ENCODE peak calls at places on chromosomes 7 and 10, in eight cellular contexts. N is HS-5; P is hypothalamus; L is iPS-NIHi11; Q is stimulated activated CD4-positive, alpha-beta T cell treated with anti-CD3 and anti-CD28 coated beads, TNF-alpha, amount 100 ng/mL, for 4 hours; F is frontal cortex; W is neuronal stem cell; G is lower leg skin. H is an unnamed sample.

GRCh38 chr10:24457661-24458318 is 248.9 kb downstream of the KIAA1217 start:
- DNase-seq in N (no peak), P (no peak), L (peak), Q (no peak), F (no peak), W (no peak), G (no peak), H (no peak)

GRCh38 chr10:102420443-102420809 is 210 bp upstream of the FBXL15 start:
- DNase-seq in N (no peak), P (no peak), L (no peak), Q (no peak), F (peak), W (no peak), G (no peak), H (no peak)

GRCh38 chr10:78454123-78454645 is 420.5 kb downstream of the RPS24 start:
- DNase-seq in N (no peak), P (no peak), L (no peak), Q (no peak), F (no peak), W (no peak), G (no peak), H (no peak)

GRCh38 chr10:50623299-50624153 is at the start of gene SGMS1:
- DNase-seq in N (no peak), P (peak), L (peak), Q (peak), F (peak), W (peak), G (peak), H (peak)

GRCh38 chr7:96310106-96310505 is 11.8 kb downstream of the SLC25A13 start:
- DNase-seq in N (no peak), P (no peak), L (no peak), Q (no peak), F (no peak), W (no peak), G (no peak), H (no peak)

GRCh38 chr7:76397409-76398183 is 11.9 kb downstream of the SSC4D start:
- DNase-seq in N (no peak), P (peak), L (peak), Q (peak), F (peak), W (no peak), G (peak), H (peak)

GRCh38 chr10:72694476-72695369 is 2.8 kb downstream of the MCU start:
- DNase-seq in N (no peak), P (no peak), L (no peak), Q (no peak), F (no peak), W (no peak), G (no peak), H (no peak)

GRCh38 chr7:98284335-98285036 is 3.0 kb downstream of the BRI3 start:
- DNase-seq in N (peak), P (no peak), L (no peak), Q (no peak), F (no peak), W (no peak), G (peak), H (no peak)

GRCh38 chr10:33273295-33274002 is 61.0 kb downstream of the NRP1 start:
- DNase-seq in N (peak), P (peak), L (peak), Q (no peak), F (no peak), W (peak), G (peak), H (no peak)

GRCh38 chr10:48509061-48509772 is 95.7 kb downstream of the ARHGAP22 start:
- DNase-seq in N (no peak), P (peak), L (no peak), Q (no peak), F (no peak), W (no peak), G (peak), H (no peak)

GRCh38 chr10:30671011-30671616 is 41.6 kb upstream of the LYZL2 start:
- DNase-seq in N (no peak), P (peak), L (peak), Q (peak), F (peak), W (peak), G (no peak), H (no peak)

GRCh38 chr10:3482200-3482993 is 302.6 kb downstream of the KLF6 start:
- DNase-seq in N (peak), P (no peak), L (peak), Q (no peak), F (no peak), W (peak), G (peak), H (no peak)

GRCh38 chr10:17682236-17682946 is 38.4 kb downstream of the STAM start:
- DNase-seq in N (no peak), P (no peak), L (no peak), Q (no peak), F (no peak), W (no peak), G (no peak), H (no peak)

GRCh38 chr7:1136841-1137516 is 23.0 kb downstream of the ZFAND2A start:
- DNase-seq in N (no peak), P (no peak), L (no peak), Q (no peak), F (no peak), W (no peak), G (no peak), H (no peak)

H was measured in activated CD4-positive, CD25-positive, alpha-beta regulatory T cell.